ENCODE peak calls at places on chromosomes 5 and 9, in ten cellular contexts. G, S, P, B, C, F, Q, Z, V and J are unnamed samples.

GRCh38 chr5:17355585-17356346 is 138.3 kb downstream of the BASP1 start:
- DNase-seq in G (no peak), S (no peak), P (peak; percentile 72), B (no peak), C (no peak), F (peak; percentile 61), Q (no peak), Z (peak; percentile 74), V (no peak), J (peak; percentile 70)

GRCh38 chr5:112655513-112655912 is 82.2 kb upstream of the APC start:
- DNase-seq in G (no peak), S (no peak), P (no peak), B (no peak), C (no peak), F (no peak), Q (no peak), Z (no peak), V (no peak), J (no peak)

GRCh38 chr5:90503596-90503995 is 25.8 kb downstream of the LYSMD3 start:
- DNase-seq in G (no peak), S (no peak), P (no peak), B (no peak), C (no peak), F (no peak), Q (no peak), Z (no peak), V (no peak), J (peak; percentile 44)

GRCh38 chr5:73519531-73520283 is 21.5 kb downstream of the BTF3 start:
- DNase-seq in G (peak; percentile 89), S (peak; percentile 74), P (peak; percentile 79), B (no peak), C (peak; percentile 85), F (peak; percentile 89), Q (no peak), Z (peak; percentile 83), V (peak; percentile 69), J (peak; percentile 74)

GRCh38 chr5:124660229-124661093 is 86.0 kb downstream of the ZNF608 start:
- DNase-seq in G (no peak), S (no peak), P (peak; percentile 33), B (no peak), C (no peak), F (peak; percentile 43), Q (no peak), Z (peak; percentile 41), V (no peak), J (no peak)

GRCh38 chr9:127837346-127837745 is 17.1 kb downstream of the ENG start:
- DNase-seq in G (no peak), S (no peak), P (no peak), B (no peak), C (no peak), F (no peak), Q (no peak), Z (peak; percentile 25), V (no peak), J (peak; percentile 59)

GRCh38 chr9:14238044-14238443 is 75.9 kb downstream of the NFIB start:
- DNase-seq in G (no peak), S (no peak), P (no peak), B (no peak), C (no peak), F (no peak), Q (no peak), Z (no peak), V (no peak), J (no peak)

GRCh38 chr5:158770506-158770905 is 329.2 kb downstream of the EBF1 start:
- DNase-seq in G (peak; percentile 13), S (no peak), P (peak; percentile 52), B (no peak), C (peak; percentile 65), F (no peak), Q (no peak), Z (no peak), V (no peak), J (no peak)

GRCh38 chr9:75069171-75069570 is 18.8 kb downstream of the NMRK1 start:
- DNase-seq in G (no peak), S (no peak), P (no peak), B (no peak), C (no peak), F (no peak), Q (no peak), Z (no peak), V (no peak), J (no peak)

GRCh38 chr5:74314906-74315305 is 325.6 kb downstream of the ENC1 start:
- DNase-seq in G (no peak), S (no peak), P (no peak), B (no peak), C (no peak), F (no peak), Q (no peak), Z (no peak), V (no peak), J (no peak)

GRCh38 chr9:21505425-21506179 is 23.5 kb upstream of the IFNE start:
- DNase-seq in G (no peak), S (no peak), P (peak; percentile 52), B (no peak), C (no peak), F (no peak), Q (no peak), Z (no peak), V (no peak), J (no peak)

DNA sequence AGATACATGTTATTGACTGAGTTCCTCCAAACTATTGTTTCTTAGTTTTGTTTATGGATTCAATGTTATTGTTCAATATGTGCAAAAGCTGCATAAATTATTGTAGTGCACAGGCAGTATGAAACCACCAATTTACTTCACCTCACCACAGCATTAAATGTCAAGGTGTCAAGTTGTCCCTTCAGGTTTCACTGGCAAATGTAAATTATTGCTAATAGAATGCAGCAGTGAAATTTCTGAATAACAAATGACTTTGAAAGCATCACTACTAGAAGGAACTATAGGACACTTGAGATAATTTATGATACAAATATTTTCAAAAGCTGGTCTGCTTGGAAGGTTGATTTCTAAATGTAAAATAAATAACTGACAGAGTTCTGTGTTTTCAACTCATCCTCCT is 116.4 kb upstream of the PTPRD start:
- DNase-seq in G (no peak), S (no peak), P (no peak), B (no peak), C (no peak), F (no peak), Q (no peak), Z (no peak), V (no peak), J (no peak)
- TF ChIP-seq CTCF in G (no peak), S (no peak), P (no peak), B (no peak), C (no peak), F (no peak), Q (no peak), Z (no peak), V (no peak), J (no peak)

DNA sequence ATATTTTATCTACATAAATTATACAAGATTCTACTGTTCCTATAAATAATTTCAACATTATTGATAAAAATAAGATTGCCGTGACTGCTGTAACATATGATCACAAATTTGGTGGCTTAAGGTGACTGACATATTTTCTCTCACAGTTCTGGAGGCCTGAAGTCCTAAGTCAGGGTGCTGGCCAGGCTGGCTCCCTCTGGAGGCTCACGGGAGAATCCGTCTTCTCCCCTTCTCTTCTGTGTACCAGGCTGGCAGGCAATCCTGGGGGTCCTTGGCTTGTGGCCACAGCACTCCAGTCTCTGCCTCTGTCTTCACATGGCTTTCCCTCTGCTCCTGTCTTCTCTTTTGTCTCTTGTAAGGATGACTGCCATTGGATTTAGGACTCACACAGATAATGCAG is 31.7 kb upstream of the IRX2 start:
- DNase-seq in G (no peak), S (no peak), P (no peak), B (no peak), C (no peak), F (no peak), Q (no peak), Z (no peak), V (no peak), J (no peak)
- TF ChIP-seq CTCF in G (no peak), S (no peak), P (peak; percentile 23), B (no peak), C (peak; percentile 58), F (no peak), Q (no peak), Z (no peak), V (no peak), J (peak; percentile 10)

DNA sequence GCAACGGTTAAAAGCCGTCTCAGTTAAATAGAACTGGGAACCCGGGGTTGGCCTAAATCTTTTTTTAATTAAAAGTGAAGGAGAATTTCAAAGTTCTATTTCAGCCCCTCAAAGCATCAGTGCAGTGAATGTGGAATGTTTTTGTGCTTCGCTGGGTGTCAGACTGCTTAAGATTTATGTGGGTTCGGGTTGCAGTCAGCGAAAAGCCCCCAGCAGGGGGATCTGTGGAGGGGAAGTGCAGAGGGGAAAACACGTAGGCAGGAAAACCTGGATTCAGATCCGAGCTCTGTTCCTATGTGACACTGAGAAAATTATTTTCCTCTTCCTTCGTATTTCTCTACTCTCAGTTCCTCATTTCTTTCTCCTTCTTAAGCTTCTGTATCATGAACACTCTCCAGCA is 19.7 kb downstream of the BRINP1 start:
- DNase-seq in G (no peak), S (no peak), P (no peak), B (no peak), C (no peak), F (no peak), Q (no peak), Z (no peak), V (peak; percentile 71), J (no peak)
- TF ChIP-seq CTCF in G (no peak), S (no peak), P (no peak), B (no peak), C (no peak), F (no peak), Q (no peak), Z (no peak), V (peak; percentile 50), J (no peak)

GRCh38 chr9:69621735-69622460 is 50.3 kb downstream of the APBA1 start:
- DNase-seq in G (no peak), S (no peak), P (no peak), B (no peak), C (no peak), F (no peak), Q (no peak), Z (no peak), V (no peak), J (no peak)

GRCh38 chr9:69627301-69627700 is 44.9 kb downstream of the APBA1 start:
- DNase-seq in G (no peak), S (no peak), P (peak; percentile 15), B (no peak), C (no peak), F (no peak), Q (no peak), Z (no peak), V (no peak), J (no peak)

GRCh38 chr9:69619233-69619632 is 52.9 kb downstream of the APBA1 start:
- DNase-seq in G (no peak), S (no peak), P (no peak), B (no peak), C (no peak), F (no peak), Q (no peak), Z (no peak), V (no peak), J (no peak)

GRCh38 chr9:69620731-69621130 is 51.4 kb downstream of the APBA1 start:
- DNase-seq in G (no peak), S (no peak), P (no peak), B (no peak), C (no peak), F (no peak), Q (no peak), Z (no peak), V (no peak), J (no peak)

DNA sequence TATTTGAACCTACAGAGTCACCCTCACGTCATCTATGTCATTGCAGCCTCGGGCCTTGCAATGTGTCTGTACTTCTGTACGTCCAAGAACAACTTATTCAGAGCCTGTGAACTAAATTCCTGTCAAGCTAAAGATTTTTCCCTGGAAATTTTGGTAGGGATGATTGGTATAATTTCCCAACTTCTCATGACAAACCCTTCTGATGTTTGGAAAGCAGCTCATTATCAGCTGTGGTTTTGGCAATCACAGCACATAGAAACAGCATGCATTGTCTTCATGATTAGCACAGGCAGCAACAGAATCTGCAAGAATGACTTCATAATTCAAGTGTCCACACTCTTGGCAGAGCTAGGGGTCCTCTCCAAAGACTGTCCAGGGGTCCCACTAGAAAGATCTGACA is 49.5 kb downstream of the APBA1 start:
- DNase-seq in G (no peak), S (no peak), P (peak; percentile 82), B (no peak), C (no peak), F (peak; percentile 92), Q (no peak), Z (peak; percentile 38), V (no peak), J (peak; percentile 25)
- TF ChIP-seq CTCF in G (no peak), S (no peak), P (no peak), B (no peak), C (no peak), F (no peak), Q (no peak), Z (no peak), V (no peak), J (no peak)